ENCODE peak calls at places on chromosomes 2 and 18, in ten cellular contexts. D is CD4-positive, alpha-beta T cell; B is substantia nigra; R is CD8-positive, alpha-beta memory T cell; W is brain microvascular endothelial cell; O is tibial nerve; Y is gastrocnemius medialis; X is fibroblast of lung; U is neuronal stem cell; T is SK-N-MC. J is an unnamed sample.

GRCh38 chr18:62715829-62716678 is 713 bp downstream of the PHLPP1 start:
- DNase-seq in B (no peak), X (peak), W (peak), T (no peak), D (peak), R (peak), U (peak), Y (peak), O (no peak), J (peak)

GRCh38 chr2:33529771-33530481 is 53.5 kb downstream of the RASGRP3 start:
- DNase-seq in D (no peak), R (no peak), T (no peak), X (peak), U (no peak), B (no peak), W (peak), Y (no peak), O (no peak), J (no peak)

GRCh38 chr2:9554841-9555337 is 741 bp downstream of the ADAM17 start:
- DNase-seq in X (peak), U (no peak), O (no peak), R (no peak), Y (peak), D (peak), W (peak), B (no peak), T (no peak), J (no peak)

GRCh38 chr2:102592601-102593000 is 26.8 kb upstream of the SLC9A2 start:
- DNase-seq in Y (no peak), R (no peak), X (no peak), D (no peak), U (no peak), W (peak), T (no peak), O (no peak), B (no peak), J (no peak)

GRCh38 chr2:237968048-237968862 is 1.4 kb downstream of the UBE2F start:
- DNase-seq in D (peak), Y (peak), U (no peak), R (no peak), O (no peak), X (peak), W (peak), B (peak), T (no peak), J (no peak)

GRCh38 chr2:101205521-101205998 is 47.1 kb upstream of the CNOT11 start:
- DNase-seq in D (peak), R (peak), X (peak), B (peak), W (peak), Y (peak), T (peak), U (no peak), O (peak), J (peak)

GRCh38 chr18:3970929-3971328 is 484.2 kb downstream of the DLGAP1 start:
- DNase-seq in O (no peak), X (no peak), B (no peak), D (no peak), T (no peak), W (no peak), R (no peak), U (no peak), Y (no peak), J (no peak)

GRCh38 chr2:56113571-56113970 is 70.2 kb upstream of the CCDC85A start:
- DNase-seq in B (no peak), W (no peak), X (no peak), R (no peak), D (no peak), T (no peak), U (no peak), O (no peak), Y (no peak), J (no peak)

GRCh38 chr2:145141981-145142380 is 622.1 kb upstream of the ZEB2 start:
- DNase-seq in W (no peak), R (no peak), X (no peak), B (no peak), T (no peak), D (no peak), U (no peak), O (no peak), Y (no peak), J (no peak)

GRCh38 chr2:52934354-52934898 is 833.2 kb upstream of the CHAC2 start:
- DNase-seq in O (no peak), R (no peak), W (peak), D (no peak), U (no peak), Y (no peak), B (no peak), X (peak), T (no peak), J (peak)

GRCh38 chr18:11034816-11035215 is 114.6 kb downstream of the PIEZO2 start:
- DNase-seq in O (no peak), W (no peak), U (no peak), X (no peak), R (no peak), Y (no peak), B (no peak), D (no peak), T (no peak), J (peak)

GRCh38 chr2:204574473-204574872 is 29.2 kb downstream of the PARD3B start:
- DNase-seq in W (no peak), T (no peak), U (no peak), O (no peak), Y (no peak), B (no peak), X (no peak), R (no peak), D (no peak), J (no peak)

GRCh38 chr2:77520981-77521380 is 1.2 kb downstream of the LRRTM4 start:
- DNase-seq in X (no peak), T (no peak), B (no peak), D (no peak), R (no peak), W (no peak), O (no peak), U (peak), Y (no peak), J (no peak)

GRCh38 chr18:7177131-7177744 is 53.7 kb upstream of the LRRC30 start:
- DNase-seq in W (peak), O (peak), R (no peak), B (no peak), U (peak), X (peak), T (peak), D (no peak), Y (no peak), J (peak)

GRCh38 chr2:107635883-107636282 is 190.8 kb upstream of the RGPD4 start:
- DNase-seq in T (no peak), Y (no peak), U (no peak), W (peak), B (no peak), R (no peak), O (no peak), D (no peak), X (peak), J (no peak)

GRCh38 chr2:202039278-202040100 is 5.8 kb downstream of the FZD7 start:
- DNase-seq in Y (no peak), B (no peak), R (no peak), T (no peak), X (peak), D (no peak), U (no peak), O (no peak), W (no peak), J (no peak)

GRCh38 chr2:238940806-238941205 is 92.9 kb downstream of the TWIST2 start:
- DNase-seq in W (no peak), O (peak), T (no peak), X (no peak), R (no peak), U (no peak), B (no peak), Y (no peak), D (no peak), J (no peak)

GRCh38 chr2:69416147-69416546 is 21.1 kb downstream of the NFU1 start:
- DNase-seq in Y (no peak), U (no peak), D (no peak), X (no peak), R (no peak), W (no peak), T (no peak), O (no peak), B (no peak), J (no peak)

GRCh38 chr2:212539145-212539880 is 711 bp upstream of the ERBB4 start:
- DNase-seq in W (no peak), X (peak), Y (peak), R (no peak), O (peak), D (no peak), T (no peak), U (peak), B (peak), J (peak)

GRCh38 chr2:84911135-84911678 is 5.8 kb downstream of the TMSB10 start:
- DNase-seq in T (no peak), Y (no peak), X (no peak), W (no peak), B (no peak), D (no peak), U (no peak), R (no peak), O (no peak), J (no peak)

GRCh38 chr2:178404380-178404767 is 46.6 kb downstream of the PRKRA start:
- DNase-seq in O (no peak), D (no peak), W (peak), U (no peak), B (no peak), Y (peak), T (no peak), X (peak), R (no peak), J (no peak)

GRCh38 chr2:213016984-213017351 is 134.4 kb downstream of the IKZF2 start:
- DNase-seq in D (no peak), Y (no peak), T (no peak), O (no peak), U (no peak), B (no peak), X (peak), R (no peak), W (peak), J (no peak)

GRCh38 chr18:57002627-57003026 is 144.3 kb upstream of the BOD1L2 start:
- DNase-seq in W (no peak), R (no peak), T (no peak), Y (no peak), U (no peak), B (no peak), D (no peak), O (no peak), X (no peak), J (no peak)

GRCh38 chr2:40797115-40797514 is 345.2 kb upstream of the SLC8A1 start:
- DNase-seq in X (peak), R (no peak), B (no peak), Y (no peak), U (no peak), T (no peak), O (no peak), D (no peak), W (peak), J (no peak)

GRCh38 chr2:219289537-219290361 is 10.6 kb downstream of the DNAJB2 start:
- DNase-seq in X (peak), U (no peak), B (peak), R (no peak), T (no peak), Y (no peak), O (peak), D (no peak), W (peak), J (no peak)

GRCh38 chr2:120711694-120712093 is 24.0 kb upstream of the GLI2 start:
- DNase-seq in T (no peak), D (no peak), X (no peak), W (no peak), O (no peak), Y (no peak), R (no peak), B (no peak), U (no peak), J (no peak)

GRCh38 chr2:100988630-100989417 is 13.3 kb upstream of the RPL31 start:
- DNase-seq in Y (no peak), B (no peak), X (peak), U (no peak), T (no peak), O (no peak), D (no peak), W (peak), R (no peak), J (no peak)

GRCh38 chr2:953975-954686 is 3.5 kb downstream of the SNTG2 start:
- DNase-seq in W (no peak), B (no peak), U (no peak), Y (no peak), X (peak), T (no peak), O (no peak), D (no peak), R (no peak), J (no peak)

GRCh38 chr2:190678444-190679162 is 29.7 kb downstream of the NAB1 start:
- DNase-seq in Y (no peak), X (peak), B (no peak), D (no peak), R (no peak), T (no peak), U (no peak), O (no peak), W (peak), J (no peak)

GRCh38 chr2:137208361-137208973 is 443.1 kb downstream of the THSD7B start:
- DNase-seq in X (peak), D (no peak), B (no peak), O (no peak), T (no peak), R (no peak), W (peak), U (no peak), Y (no peak), J (no peak)

GRCh38 chr18:48170651-48171050 is 238.5 kb downstream of the ZBTB7C start:
- DNase-seq in T (no peak), B (no peak), W (no peak), R (no peak), U (no peak), O (no peak), X (no peak), Y (no peak), D (no peak), J (no peak)

GRCh38 chr18:57780318-57781127 is 22.6 kb downstream of the ATP8B1 start:
- DNase-seq in B (no peak), O (no peak), X (peak), Y (no peak), D (no peak), T (peak), W (peak), R (no peak), U (no peak), J (no peak)

GRCh38 chr18:21047116-21047515 is 64.5 kb downstream of the ROCK1 start:
- DNase-seq in R (no peak), U (no peak), W (peak), Y (no peak), X (no peak), O (no peak), B (no peak), T (no peak), D (no peak), J (no peak)

GRCh38 chr18:61284039-61284438 is 49.2 kb upstream of the CDH20 start:
- DNase-seq in X (no peak), D (no peak), W (no peak), Y (no peak), R (no peak), T (no peak), U (no peak), O (no peak), B (no peak), J (no peak)

GRCh38 chr2:189594305-189594704 is 13.7 kb upstream of the SLC40A1 start:
- DNase-seq in O (no peak), T (no peak), X (no peak), D (no peak), U (no peak), W (no peak), B (no peak), Y (no peak), R (no peak), J (no peak)

GRCh38 chr2:37274354-37274965 is 43.0 kb downstream of the NDUFAF7 start:
- DNase-seq in W (no peak), Y (no peak), T (no peak), O (no peak), B (no peak), U (no peak), D (no peak), X (no peak), R (no peak), J (no peak)

GRCh38 chr2:64192080-64192479 is 47.9 kb upstream of the PELI1 start:
- DNase-seq in U (no peak), T (no peak), B (no peak), X (no peak), D (no peak), O (no peak), R (no peak), W (no peak), Y (no peak), J (no peak)

GRCh38 chr2:164841719-164842623 is at the start of gene COBLL1:
- DNase-seq in D (peak), Y (peak), X (peak), B (peak), T (no peak), W (peak), U (peak), R (no peak), O (peak), J (peak)

GRCh38 chr2:164842624-164842966 is 972 bp upstream of the COBLL1 start:
- DNase-seq in B (no peak), R (no peak), O (no peak), U (no peak), D (no peak), W (no peak), T (no peak), Y (no peak), X (no peak), J (no peak)

GRCh38 chr2:164839914-164840457 is 1.6 kb downstream of the COBLL1 start:
- DNase-seq in X (peak), Y (no peak), O (no peak), D (no peak), W (peak), U (no peak), T (no peak), B (no peak), R (no peak), J (peak)

GRCh38 chr2:164840930-164841718 is 499 bp downstream of the COBLL1 start:
- DNase-seq in R (no peak), X (peak), U (peak), Y (peak), O (peak), W (peak), T (no peak), D (no peak), B (no peak), J (peak)

GRCh38 chr2:164840458-164840929 is 1.1 kb downstream of the COBLL1 start:
- DNase-seq in R (no peak), B (no peak), D (no peak), U (no peak), T (no peak), Y (peak), X (peak), O (peak), W (no peak), J (peak)
- H3K27ac ChIP-seq in R (no peak), B (peak), D (no peak), U (no peak), T (no peak), Y (peak), X (peak), O (peak), W (peak), J (peak)

GRCh38 chr2:235607541-235608199 is 113.8 kb downstream of the AGAP1 start:
- DNase-seq in D (no peak), B (no peak), O (no peak), Y (no peak), U (no peak), R (no peak), X (peak), T (no peak), W (peak), J (no peak)
- H3K27ac ChIP-seq in D (no peak), B (peak), O (peak), Y (no peak), U (no peak), R (no peak), X (no peak), T (no peak), W (peak), J (no peak)

GRCh38 chr18:34639662-34640061 is 70.4 kb upstream of the DTNA start:
- DNase-seq in Y (no peak), R (no peak), T (no peak), W (no peak), D (no peak), B (no peak), U (no peak), X (no peak), O (no peak), J (no peak)
- H3K27ac ChIP-seq in Y (peak), R (no peak), T (no peak), W (no peak), D (no peak), B (no peak), U (no peak), X (no peak), O (no peak), J (no peak)

DNA sequence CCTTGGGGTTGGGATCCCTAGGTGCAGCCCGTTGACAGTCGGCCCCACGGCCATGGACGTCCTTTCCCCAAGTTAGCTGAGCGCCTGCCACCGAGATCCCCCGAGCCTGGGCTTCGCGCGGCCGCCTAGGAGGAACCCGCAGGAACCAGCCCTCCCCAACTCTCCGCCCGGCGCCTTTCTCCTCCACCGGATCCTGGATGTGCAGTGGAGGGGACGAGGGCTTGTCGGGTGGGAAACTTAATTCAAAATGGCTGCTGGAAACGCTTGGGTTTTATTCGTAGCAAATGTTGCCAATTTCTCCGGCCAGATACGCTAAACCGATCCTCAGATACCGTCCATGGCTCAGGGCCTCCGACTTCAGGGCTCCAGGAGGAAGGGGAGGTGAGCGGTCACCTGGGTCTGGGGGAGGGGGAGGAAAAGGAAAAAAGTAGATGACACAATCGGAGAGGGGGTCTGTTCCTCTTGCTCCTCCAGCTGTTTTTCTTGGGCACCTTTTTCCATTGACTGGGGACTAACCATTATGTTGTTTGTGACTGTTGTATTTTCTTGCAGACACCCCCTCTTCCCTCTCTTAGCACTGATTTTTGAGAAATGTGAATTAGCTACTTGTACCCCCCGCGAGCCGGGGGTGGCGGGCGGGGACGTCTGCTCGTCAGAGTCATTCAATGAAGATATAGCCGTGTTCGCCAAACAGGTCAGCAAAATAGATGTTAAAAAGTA is 4.5 kb downstream of the MEIS1 start:
- DNase-seq in W (no peak), R (no peak), D (no peak), O (no peak), Y (no peak), T (no peak), U (no peak), B (no peak), X (no peak), J (peak)
- H3K27ac ChIP-seq in W (no peak), R (no peak), D (no peak), O (peak), Y (peak), T (peak), U (no peak), B (peak), X (peak), J (peak)

DNA sequence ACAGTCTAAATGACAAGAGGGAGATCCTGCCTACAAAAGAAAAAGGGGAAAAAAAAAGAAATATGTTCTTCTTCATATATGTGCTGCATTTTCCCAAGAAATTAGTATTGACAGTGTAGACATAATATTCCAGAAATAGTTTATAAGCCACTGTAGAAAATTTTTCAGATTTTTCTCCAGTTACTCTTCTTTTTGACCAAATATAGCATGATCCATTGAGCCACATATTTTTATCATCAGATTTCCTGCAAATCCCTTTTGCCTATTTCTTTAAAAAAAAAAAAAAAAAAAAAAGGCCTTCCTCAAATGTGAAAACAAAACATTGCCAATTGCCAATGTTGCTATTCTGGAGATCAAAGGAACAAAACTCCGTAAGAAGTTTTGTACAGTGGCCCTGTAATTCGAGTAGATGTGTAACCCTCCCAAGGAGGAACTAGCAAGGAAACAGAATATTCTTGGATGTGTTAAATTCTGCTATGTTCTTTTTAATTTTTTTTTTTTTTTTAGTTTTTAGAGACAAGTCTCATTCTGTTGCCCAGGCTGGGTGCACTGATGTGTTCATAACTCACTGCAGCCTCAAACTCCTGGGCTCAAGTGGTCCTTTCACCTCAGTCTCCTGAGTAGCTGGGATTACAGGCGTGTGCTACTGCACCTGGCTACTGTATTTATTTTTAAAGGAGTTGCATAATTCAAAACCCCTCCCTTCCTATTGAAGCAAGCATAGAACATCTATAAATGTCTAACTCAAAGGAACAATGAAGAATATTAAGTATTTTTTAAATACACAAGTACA is 12.5 kb upstream of the CABYR start:
- DNase-seq in D (no peak), U (no peak), T (no peak), R (no peak), B (no peak), W (no peak), X (peak), O (no peak), Y (no peak), J (no peak)
- H3K27ac ChIP-seq in D (no peak), U (no peak), T (no peak), R (no peak), B (no peak), W (no peak), X (no peak), O (no peak), Y (no peak), J (no peak)

GRCh38 chr2:57160976-57161375 is 885.6 kb upstream of the VRK2 start:
- DNase-seq in W (peak), R (no peak), B (no peak), O (no peak), Y (no peak), U (no peak), T (no peak), D (no peak), X (peak), J (no peak)

GRCh38 chr2:57156231-57156924 is 890.2 kb upstream of the VRK2 start:
- DNase-seq in Y (no peak), D (no peak), U (no peak), X (no peak), W (no peak), O (no peak), B (no peak), R (no peak), T (no peak), J (no peak)
- H3K27ac ChIP-seq in Y (no peak), D (no peak), U (no peak), X (no peak), W (no peak), O (no peak), B (no peak), R (no peak), T (no peak), J (no peak)